ENCODE peak calls at places on chromosomes 2 and 18, in six cellular contexts. L, Q, B, N, X and V are unnamed samples.

GRCh38 chr2:164661349-164661748 is 40.1 kb upstream of the GRB14 start:
- DNase-seq in N (no peak), X (no peak), L (peak; percentile 1), Q (no peak), B (no peak), V (no peak)

GRCh38 chr2:160920791-160921303 is 239.4 kb upstream of the TANK start:
- DNase-seq in N (no peak), X (no peak), L (peak; percentile 95), Q (no peak), B (no peak), V (no peak)

GRCh38 chr2:19362094-19362649 is 3.7 kb upstream of the OSR1 start:
- DNase-seq in Q (no peak), X (no peak), B (no peak), L (peak; percentile 50), N (no peak), V (no peak)

GRCh38 chr18:76099931-76100457 is 395.0 kb downstream of the ZNF516 start:
- DNase-seq in B (no peak), Q (no peak), L (no peak), N (no peak), X (no peak), V (no peak)

GRCh38 chr2:233060500-233061006 is 411 bp downstream of the INPP5D start:
- DNase-seq in B (no peak), L (no peak), X (no peak), N (no peak), Q (no peak), V (no peak)

GRCh38 chr2:40380721-40381120 is 71.2 kb downstream of the SLC8A1 start:
- DNase-seq in N (no peak), B (no peak), X (no peak), L (no peak), Q (no peak), V (no peak)

GRCh38 chr18:77001979-77002378 is 130.6 kb downstream of the MBP start:
- DNase-seq in X (no peak), B (no peak), L (no peak), N (no peak), Q (no peak), V (no peak)

GRCh38 chr2:11370377-11371098 is 26.1 kb upstream of the ROCK2 start:
- DNase-seq in L (peak; percentile 43), Q (peak; percentile 77), X (no peak), B (no peak), N (peak; percentile 99), V (no peak)

GRCh38 chr18:55326134-55326533 is 261.9 kb downstream of the TCF4 start:
- DNase-seq in N (no peak), L (no peak), X (no peak), Q (no peak), B (no peak), V (no peak)

GRCh38 chr2:162091325-162092007 is 17.5 kb upstream of the DPP4 start:
- DNase-seq in L (peak; percentile 42), Q (no peak), B (no peak), X (no peak), N (peak; percentile 81), V (no peak)

DNA sequence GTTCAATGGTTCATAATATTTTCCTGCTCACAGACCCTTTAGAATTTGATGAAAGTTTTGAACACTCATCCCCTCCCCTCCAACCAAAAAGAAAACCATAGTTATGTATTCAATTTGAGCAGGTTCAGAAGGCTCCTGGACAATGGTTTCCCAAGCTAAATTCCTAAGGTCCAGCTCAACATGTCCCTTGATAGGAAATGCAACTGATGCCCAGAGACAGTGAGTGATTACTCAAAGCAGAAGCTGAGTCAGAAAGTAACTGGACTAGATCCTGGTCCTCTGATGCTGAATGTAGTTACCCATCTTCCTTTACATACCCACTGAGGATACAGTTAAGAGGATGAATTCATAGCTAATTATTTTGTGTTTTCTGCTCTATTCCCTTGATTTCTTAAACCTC is 218.9 kb upstream of the NCKAP5 start:
- DNase-seq in L (peak; percentile 77), N (no peak), B (no peak), X (no peak), Q (no peak), V (no peak)
- TF ChIP-seq BHLHE40 in L (no peak), N (no peak), B (no peak), X (no peak), Q (no peak), V (no peak)

GRCh38 chr2:63788070-63788469 is 53.6 kb upstream of the UGP2 start:
- DNase-seq in Q (no peak), L (peak; percentile 83), B (no peak), N (no peak), X (no peak), V (no peak)
- TF ChIP-seq BHLHE40 in Q (no peak), L (no peak), B (no peak), N (no peak), X (no peak), V (no peak)

GRCh38 chr2:139018252-139018651 is 238.1 kb upstream of the NXPH2 start:
- DNase-seq in N (no peak), X (no peak), L (no peak), B (no peak), Q (no peak), V (no peak)

GRCh38 chr2:139020287-139020686 is 240.1 kb upstream of the NXPH2 start:
- DNase-seq in N (no peak), X (no peak), Q (no peak), B (no peak), L (no peak), V (no peak)
- TF ChIP-seq BHLHE40 in N (no peak), X (no peak), Q (no peak), B (no peak), L (no peak), V (no peak)

GRCh38 chr2:96470089-96470488 is 35.1 kb downstream of the NEURL3 start:
- DNase-seq in X (no peak), N (no peak), L (no peak), Q (no peak), B (no peak), V (no peak)
- TF ChIP-seq BHLHE40 in X (no peak), N (no peak), L (no peak), Q (no peak), B (no peak), V (no peak)

DNA sequence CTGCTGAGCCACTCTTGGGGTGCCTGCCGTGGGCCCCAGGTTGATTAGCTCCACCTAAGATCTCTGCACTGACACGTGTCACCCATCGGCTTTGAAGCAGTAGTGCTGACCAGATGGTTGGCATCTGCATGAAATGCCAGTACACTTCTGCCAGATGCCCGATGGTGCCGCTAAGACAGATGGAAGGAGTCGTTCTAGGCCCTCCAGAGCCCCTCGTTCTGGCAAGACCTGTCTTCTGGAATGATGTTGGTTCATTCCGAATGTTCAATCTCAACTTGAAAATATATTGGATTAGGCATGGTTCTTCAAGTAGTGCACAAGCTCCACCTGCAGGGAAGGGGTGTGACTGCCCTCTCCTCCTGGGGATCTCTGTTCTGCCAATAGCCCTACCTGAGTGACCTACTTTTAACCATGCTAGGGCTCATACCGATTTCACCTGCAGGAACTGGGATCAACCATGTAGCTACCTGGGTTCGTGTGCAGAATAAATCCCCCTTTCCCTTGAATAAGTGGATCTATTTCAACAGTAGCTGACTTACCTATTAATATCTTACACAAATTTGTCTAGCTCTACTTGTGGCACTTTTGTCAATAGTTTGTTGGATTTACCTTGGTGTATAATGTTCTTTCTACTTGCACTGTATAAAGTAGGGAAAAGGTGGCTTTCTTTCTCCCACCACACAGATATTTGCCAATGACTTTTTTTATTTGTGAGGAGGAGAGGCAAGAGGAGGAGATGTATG is 342.6 kb downstream of the CTNNA2 start:
- DNase-seq in N (no peak), L (peak; percentile 7), Q (peak; percentile 6), X (no peak), B (peak; percentile 1), V (peak; percentile 32)
- TF ChIP-seq BHLHE40 in N (no peak), L (no peak), Q (no peak), X (no peak), B (no peak), V (no peak)

GRCh38 chr2:96762529-96763253 is 2.0 kb downstream of the CNNM4 start:
- DNase-seq in N (no peak), B (peak; percentile 31), X (no peak), Q (no peak), L (no peak), V (no peak)
- TF ChIP-seq BHLHE40 in N (no peak), B (no peak), X (no peak), Q (no peak), L (no peak), V (no peak)

GRCh38 chr2:237474931-237475703 is 11.9 kb upstream of the MLPH start:
- DNase-seq in Q (peak; percentile 71), L (peak; percentile 77), B (peak; percentile 70), N (peak; percentile 56), X (no peak), V (peak; percentile 86)
- TF ChIP-seq BHLHE40 in Q (no peak), L (no peak), B (no peak), N (no peak), X (no peak), V (no peak)